ENCODE peak calls at places on chromosome 21, in six cellular contexts. O is sigmoid colon, W is foreskin fibroblast, M is glutamatergic neuron, H is fibroblast of lung, N is left lung. C is an unnamed sample.

GRCh38 chr21:43613755-43614638 is 45.3 kb downstream of the HSF2BP start:
- DNase-seq in W (peak), N (no peak), O (no peak), H (peak), M (no peak), C (no peak)

GRCh38 chr21:42238185-42238934 is 19.4 kb downstream of the ABCG1 start:
- DNase-seq in M (no peak), H (no peak), W (no peak), N (no peak), O (no peak), C (no peak)

GRCh38 chr21:44512496-44513388 is 27.3 kb downstream of the KRTAP10-1 start:
- DNase-seq in O (no peak), N (peak), H (no peak), M (peak), W (no peak), C (no peak)

GRCh38 chr21:44487831-44488230 is 32.5 kb downstream of the LRRC3 start:
- DNase-seq in O (no peak), M (no peak), W (peak), H (no peak), N (no peak), C (peak)

GRCh38 chr21:43752758-43753438 is 23.2 kb downstream of the CSTB start:
- DNase-seq in W (no peak), O (no peak), N (no peak), H (no peak), M (no peak), C (no peak)

GRCh38 chr21:20083336-20083735 is 914.9 kb upstream of the NCAM2 start:
- DNase-seq in O (no peak), H (no peak), M (no peak), N (no peak), W (no peak), C (no peak)

GRCh38 chr21:14968821-14969220 is 96.0 kb downstream of the NRIP1 start:
- DNase-seq in H (peak), M (no peak), N (no peak), W (no peak), O (no peak), C (no peak)

GRCh38 chr21:41610042-41610839 is 102.3 kb upstream of the TMPRSS2 start:
- DNase-seq in H (peak), N (no peak), O (peak), M (peak), W (peak), C (no peak)

GRCh38 chr21:42599962-42600361 is 53.5 kb upstream of the PDE9A start:
- DNase-seq in M (no peak), H (no peak), O (no peak), W (no peak), N (no peak), C (no peak)

GRCh38 chr21:26167593-26167992 is 3.0 kb downstream of the APP start:
- DNase-seq in W (no peak), H (no peak), N (no peak), O (no peak), M (no peak), C (no peak)

GRCh38 chr21:42562258-42562657 is 48.6 kb downstream of the SLC37A1 start:
- DNase-seq in N (no peak), O (no peak), W (no peak), H (no peak), M (no peak), C (no peak)

GRCh38 chr21:38972078-38972477 is 166.3 kb downstream of the ETS2 start:
- DNase-seq in O (no peak), N (no peak), H (no peak), M (no peak), W (no peak), C (no peak)
- TF ChIP-seq CTCF in O (no peak), N (no peak), H (no peak), M (no peak), W (no peak), C (no peak)

DNA sequence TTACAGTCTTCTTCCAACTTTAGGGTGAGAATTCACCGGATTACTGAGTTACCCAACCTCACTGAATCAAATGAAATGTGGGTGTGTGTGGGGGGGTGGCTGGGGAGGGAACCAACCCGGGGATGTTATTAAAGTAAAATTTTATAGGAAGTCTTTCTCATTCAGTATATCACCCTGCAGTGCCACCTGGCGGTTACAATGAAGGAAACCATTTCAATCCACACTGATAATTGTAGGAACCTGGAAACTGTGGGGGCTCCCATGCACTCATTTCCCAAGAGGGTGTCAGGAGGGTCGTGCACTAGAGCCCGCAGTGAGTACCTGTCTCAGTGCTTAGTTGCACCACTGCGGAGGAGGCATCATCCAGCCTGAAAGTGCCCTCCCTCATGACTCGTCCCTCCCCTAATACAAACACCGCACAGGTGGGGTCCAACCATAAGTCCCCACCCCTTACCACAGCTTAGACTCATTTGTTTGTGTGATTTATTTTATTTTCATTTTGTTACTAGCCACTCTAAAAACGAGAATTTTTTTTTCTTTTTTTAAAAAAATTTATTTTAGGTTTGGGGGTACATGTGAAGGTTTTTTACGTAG is 29.1 kb upstream of the IGSF5 start:
- DNase-seq in W (peak), O (peak), N (no peak), H (peak), M (peak), C (peak)
- TF ChIP-seq CTCF in W (peak), O (peak), N (peak), H (peak), M (peak), C (peak)

DNA sequence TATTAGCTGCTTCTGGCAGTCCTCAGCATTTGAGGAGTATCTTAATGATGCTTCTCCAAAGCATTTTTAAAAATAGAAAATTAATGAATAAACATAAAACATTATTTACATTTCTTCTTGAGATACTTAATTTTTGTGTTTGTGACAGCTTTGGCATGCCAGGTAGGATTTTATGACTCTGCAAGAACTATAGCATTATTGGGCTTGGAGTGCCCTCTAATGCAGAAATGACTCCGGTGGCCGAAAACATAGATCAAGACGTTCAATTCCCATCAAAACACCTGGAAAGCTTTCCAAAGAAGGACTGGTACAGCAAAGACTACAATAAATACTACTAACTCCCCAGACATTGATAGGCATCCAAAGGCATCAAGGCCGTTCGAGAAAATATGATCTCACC is 366.4 kb upstream of the CXADR start:
- DNase-seq in O (no peak), N (no peak), W (no peak), M (no peak), H (no peak), C (no peak)
- TF ChIP-seq CTCF in O (no peak), N (no peak), W (no peak), M (no peak), H (no peak), C (no peak)

GRCh38 chr21:36427502-36427901 is 42.3 kb downstream of the CHAF1B start:
- DNase-seq in O (no peak), W (no peak), N (no peak), H (no peak), M (no peak), C (no peak)

GRCh38 chr21:36430841-36431240 is 45.6 kb downstream of the CHAF1B start:
- DNase-seq in M (no peak), O (no peak), H (peak), N (no peak), W (no peak), C (no peak)

GRCh38 chr21:36428789-36429671 is 43.8 kb downstream of the CHAF1B start:
- DNase-seq in W (peak), O (no peak), M (peak), H (peak), N (no peak), C (no peak)

GRCh38 chr21:36431252-36431651 is 46.1 kb downstream of the CHAF1B start:
- DNase-seq in O (no peak), W (no peak), M (no peak), N (no peak), H (peak), C (no peak)

DNA sequence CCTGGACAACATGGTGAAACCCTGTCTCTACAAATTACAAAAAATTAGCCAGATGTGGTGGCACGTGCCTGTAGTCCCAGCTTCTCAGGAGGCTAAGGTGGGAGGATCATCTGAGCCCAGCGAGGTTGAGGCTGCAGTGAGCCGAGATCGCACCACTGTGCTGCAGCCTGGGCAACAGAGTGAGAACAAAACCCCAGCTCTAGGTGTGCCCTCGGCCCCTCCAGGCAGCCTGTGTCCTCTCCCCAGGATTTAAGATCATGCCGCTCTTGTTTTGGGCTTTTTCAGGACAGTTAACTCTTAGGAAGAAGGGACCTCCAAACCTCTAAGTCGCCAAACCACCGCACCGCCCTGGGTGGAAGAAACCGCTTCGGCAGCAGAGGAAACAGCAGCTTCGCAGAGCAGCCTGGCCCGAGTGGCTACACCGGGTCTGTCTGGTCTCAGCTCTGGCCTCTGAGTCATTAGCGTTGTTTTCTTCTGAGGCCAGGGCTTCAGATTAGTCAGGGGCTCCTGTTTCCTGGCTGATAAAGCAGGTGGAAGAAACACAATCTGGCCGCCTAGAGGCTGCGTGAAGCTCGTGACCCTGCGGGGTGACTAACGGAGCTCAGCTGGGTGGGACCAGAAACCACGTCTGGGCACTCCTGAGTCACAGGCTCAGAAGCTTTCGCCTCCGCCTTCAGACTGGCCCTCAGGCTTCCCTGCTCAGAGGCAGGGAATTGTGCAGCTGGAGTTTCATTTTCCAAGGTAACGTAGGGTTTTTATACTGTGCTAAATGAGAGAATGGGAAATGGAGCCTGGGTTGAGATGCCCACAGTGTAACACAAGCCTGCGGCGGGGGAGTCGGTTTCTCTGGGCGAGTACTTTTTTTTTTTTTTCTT is 44.7 kb downstream of the CHAF1B start:
- DNase-seq in M (peak), N (peak), O (peak), H (peak), W (peak), C (peak)
- TF ChIP-seq CTCF in M (no peak), N (no peak), O (no peak), H (peak), W (no peak), C (peak)

GRCh38 chr21:45695086-45695485 is 51.6 kb downstream of the PCBP3 start:
- DNase-seq in H (no peak), O (no peak), W (no peak), M (no peak), N (no peak), C (no peak)
- TF ChIP-seq CTCF in H (no peak), O (no peak), W (no peak), M (no peak), N (no peak), C (no peak)

DNA sequence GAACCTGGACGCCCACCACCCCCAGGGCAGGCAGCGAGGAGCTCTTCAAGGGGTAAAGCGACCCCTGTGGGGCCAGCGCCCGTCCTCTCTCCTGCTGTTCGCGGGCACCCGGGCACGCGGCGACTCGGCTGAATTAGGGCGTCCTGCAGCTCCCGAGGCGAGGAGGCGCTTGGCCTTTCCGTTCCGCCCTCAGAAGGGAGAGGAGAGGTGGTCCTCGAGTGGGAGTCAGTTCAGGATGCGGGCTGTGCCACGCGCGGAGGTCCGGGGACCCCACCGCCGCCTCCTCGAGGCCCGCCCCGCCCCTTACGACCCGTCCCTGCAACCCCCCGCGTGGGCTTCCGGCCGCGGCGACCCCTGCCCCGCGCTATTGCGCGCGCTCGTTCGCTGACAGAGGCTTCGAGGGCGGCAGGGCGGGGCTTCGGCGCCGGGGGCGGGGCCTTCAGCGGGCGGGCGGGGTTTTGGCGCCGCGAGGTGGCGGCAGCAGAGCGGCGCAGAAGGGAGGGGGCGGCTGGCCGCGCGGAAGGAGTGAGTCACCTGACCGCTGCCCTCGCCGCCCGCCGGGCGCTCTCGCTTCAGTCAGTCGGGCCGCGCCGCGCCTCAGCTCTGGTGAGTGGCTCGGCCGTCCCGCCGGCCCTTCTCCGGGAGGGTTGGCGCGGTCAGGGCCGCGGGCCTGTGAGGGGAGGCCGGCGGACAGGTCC is at the start of gene BACH1:
- DNase-seq in N (peak), M (peak), W (peak), O (peak), H (peak), C (peak)
- TF ChIP-seq CTCF in N (no peak), M (peak), W (peak), O (no peak), H (peak), C (no peak)

C was measured in natural killer cell.